ENCODE peak calls at places on chromosomes 5 and 9, in eight cellular contexts. O is HuH-7.5, Q is RPMI7951, R is brain microvascular endothelial cell, U is Peyer's patch, C is GM23248, I is adipocyte, T is NCI-H774. N is an unnamed sample.

GRCh38 chr5:68074048-68074632 is 141.4 kb upstream of the PIK3R1 start:
- DNase-seq in O (no peak), Q (peak; percentile 37), R (no peak), U (peak; percentile 71), C (no peak), I (peak; percentile 31), T (peak; percentile 76), N (no peak)

GRCh38 chr5:154756871-154757646 is 1.9 kb downstream of the LARP1 start:
- DNase-seq in O (peak; percentile 55), Q (peak; percentile 37), R (no peak), U (peak; percentile 63), C (peak; percentile 67), I (peak; percentile 78), T (peak; percentile 7), N (peak; percentile 40)

GRCh38 chr5:147902606-147903115 is 3.7 kb downstream of the C5orf46 start:
- DNase-seq in O (no peak), Q (no peak), R (no peak), U (no peak), C (no peak), I (peak; percentile 30), T (no peak), N (no peak)

GRCh38 chr5:75040973-75041372 is 11.4 kb downstream of the GCNT4 start:
- DNase-seq in O (no peak), Q (no peak), R (peak; percentile 28), U (no peak), C (peak; percentile 42), I (peak; percentile 36), T (no peak), N (no peak)

GRCh38 chr5:134090482-134090881 is 24.0 kb upstream of the TCF7 start:
- DNase-seq in O (no peak), Q (no peak), R (no peak), U (peak; percentile 73), C (no peak), I (no peak), T (no peak), N (no peak)

GRCh38 chr9:98375138-98375726 is 119.8 kb upstream of the TBC1D2 start:
- DNase-seq in O (no peak), Q (no peak), R (peak; percentile 80), U (no peak), C (peak; percentile 96), I (peak; percentile 36), T (no peak), N (no peak)

GRCh38 chr9:122116040-122116439 is 22.9 kb upstream of the TTLL11 start:
- DNase-seq in O (no peak), Q (no peak), R (no peak), U (no peak), C (no peak), I (no peak), T (no peak), N (no peak)

GRCh38 chr5:129027260-129027659 is 62.0 kb downstream of the SLC27A6 start:
- DNase-seq in O (no peak), Q (no peak), R (no peak), U (no peak), C (no peak), I (no peak), T (no peak), N (no peak)

GRCh38 chr9:10048994-10049393 is 563.8 kb downstream of the PTPRD start:
- DNase-seq in O (no peak), Q (no peak), R (no peak), U (no peak), C (no peak), I (no peak), T (no peak), N (no peak)

GRCh38 chr9:100515578-100516494 is 42.9 kb downstream of the TMEFF1 start:
- DNase-seq in O (peak; percentile 18), Q (no peak), R (no peak), U (no peak), C (no peak), I (peak; percentile 47), T (no peak), N (no peak)

GRCh38 chr5:94709277-94709676 is 90.8 kb downstream of the SLF1 start:
- DNase-seq in O (no peak), Q (no peak), R (no peak), U (no peak), C (no peak), I (no peak), T (no peak), N (no peak)

GRCh38 chr5:105670586-105670985 is 2000.2 kb downstream of the EFNA5 start:
- DNase-seq in O (no peak), Q (no peak), R (no peak), U (no peak), C (no peak), I (no peak), T (no peak), N (no peak)

GRCh38 chr5:180212363-180213255 is 3.6 kb upstream of the RASGEF1C start:
- DNase-seq in O (no peak), Q (peak; percentile 8), R (no peak), U (no peak), C (peak; percentile 53), I (no peak), T (no peak), N (no peak)

GRCh38 chr5:97735209-97735608 is 552.2 kb upstream of the RIOK2 start:
- DNase-seq in O (no peak), Q (peak; percentile 28), R (peak; percentile 84), U (no peak), C (peak; percentile 78), I (peak; percentile 20), T (no peak), N (no peak)

GRCh38 chr9:71364196-71364955 is 243.0 kb upstream of the TRPM3 start:
- DNase-seq in O (no peak), Q (peak; percentile 7), R (no peak), U (no peak), C (peak; percentile 62), I (no peak), T (no peak), N (no peak)

GRCh38 chr9:71253021-71253420 is 131.6 kb upstream of the TRPM3 start:
- DNase-seq in O (no peak), Q (no peak), R (no peak), U (no peak), C (peak; percentile 4), I (no peak), T (no peak), N (no peak)

GRCh38 chr9:9079473-9079872 is 1279.9 kb upstream of the DMAC1 start:
- DNase-seq in O (no peak), Q (no peak), R (no peak), U (no peak), C (no peak), I (no peak), T (no peak), N (no peak)

GRCh38 chr9:76255781-76256455 is 138.3 kb downstream of the RFK start:
- DNase-seq in O (no peak), Q (peak; percentile 1), R (peak; percentile 80), U (peak; percentile 63), C (peak; percentile 98), I (peak; percentile 91), T (no peak), N (no peak)

GRCh38 chr5:178388381-178389030 is 155.9 kb upstream of the PHYKPL start:
- DNase-seq in O (no peak), Q (peak; percentile 19), R (peak; percentile 6), U (peak; percentile 57), C (peak; percentile 32), I (no peak), T (no peak), N (no peak)

GRCh38 chr9:137506274-137506673 is 43.9 kb downstream of the PNPLA7 start:
- DNase-seq in O (no peak), Q (no peak), R (no peak), U (no peak), C (no peak), I (no peak), T (no peak), N (no peak)

GRCh38 chr9:26321935-26322334 is 570.7 kb downstream of the CAAP1 start:
- DNase-seq in O (no peak), Q (no peak), R (no peak), U (no peak), C (no peak), I (no peak), T (no peak), N (no peak)

GRCh38 chr9:37602817-37603216 is 10.4 kb upstream of the TOMM5 start:
- DNase-seq in O (peak; percentile 32), Q (no peak), R (no peak), U (peak; percentile 92), C (peak; percentile 15), I (no peak), T (no peak), N (no peak)

GRCh38 chr9:123883634-123884033 is 46.3 kb downstream of the DENND1A start:
- DNase-seq in O (no peak), Q (no peak), R (no peak), U (no peak), C (peak; percentile 56), I (no peak), T (no peak), N (no peak)

GRCh38 chr5:35440409-35440808 is 177.3 kb upstream of the SPEF2 start:
- DNase-seq in O (no peak), Q (no peak), R (no peak), U (no peak), C (no peak), I (no peak), T (no peak), N (no peak)

GRCh38 chr5:50995285-50995942 is 329.0 kb downstream of the PARP8 start:
- DNase-seq in O (no peak), Q (no peak), R (no peak), U (no peak), C (no peak), I (no peak), T (no peak), N (no peak)

GRCh38 chr9:127942152-127943010 is 4.7 kb upstream of the DPM2 start:
- DNase-seq in O (peak; percentile 74), Q (peak; percentile 51), R (peak; percentile 39), U (peak; percentile 76), C (peak; percentile 86), I (peak; percentile 78), T (peak; percentile 28), N (no peak)

GRCh38 chr5:32044904-32045303 is 129.2 kb downstream of the GOLPH3 start:
- DNase-seq in O (no peak), Q (peak; percentile 62), R (peak; percentile 52), U (no peak), C (peak; percentile 67), I (no peak), T (no peak), N (no peak)

GRCh38 chr5:168885324-168886120 is 306.4 kb upstream of the PANK3 start:
- DNase-seq in O (no peak), Q (peak; percentile 8), R (no peak), U (no peak), C (peak; percentile 66), I (no peak), T (no peak), N (no peak)

GRCh38 chr5:107615173-107615856 is 55.4 kb downstream of the EFNA5 start:
- DNase-seq in O (no peak), Q (peak; percentile 2), R (no peak), U (no peak), C (no peak), I (peak; percentile 31), T (no peak), N (peak; percentile 16)

GRCh38 chr9:132231019-132231701 is 69.3 kb downstream of the NTNG2 start:
- DNase-seq in O (no peak), Q (no peak), R (no peak), U (no peak), C (no peak), I (no peak), T (no peak), N (no peak)

GRCh38 chr9:22469928-22470544 is 23.4 kb downstream of the DMRTA1 start:
- DNase-seq in O (no peak), Q (peak; percentile 35), R (peak; percentile 36), U (no peak), C (peak; percentile 61), I (peak; percentile 81), T (peak; percentile 81), N (peak; percentile 47)

GRCh38 chr9:4262735-4263141 is 37.1 kb downstream of the GLIS3 start:
- DNase-seq in O (no peak), Q (peak; percentile 88), R (peak; percentile 65), U (no peak), C (peak; percentile 63), I (peak; percentile 42), T (no peak), N (no peak)

GRCh38 chr9:108775901-108776306 is 79.9 kb downstream of the ACTL7B start:
- DNase-seq in O (peak; percentile 17), Q (no peak), R (no peak), U (no peak), C (no peak), I (peak; percentile 15), T (no peak), N (no peak)

GRCh38 chr9:135693265-135693664 is 6.0 kb downstream of the SOHLH1 start:
- DNase-seq in O (no peak), Q (no peak), R (no peak), U (no peak), C (no peak), I (no peak), T (no peak), N (no peak)

N was measured in NCI-H526.